ENCODE peak calls at places on chromosomes 12 and 14, in four cellular contexts. One of them, this sample, is unnamed.

GRCh38 chr12:71415336-71416231 is 24.0 kb upstream of the LGR5 start:
- DNase-seq in H1: no peak
- DNase-seq in IMR-90: peak
- DNase-seq in neuronal stem cell: peak
- DNase-seq in this sample: peak

GRCh38 chr12:10366875-10367274 is 23.0 kb downstream of the KLRK1 start:
- DNase-seq in H1: no peak
- DNase-seq in IMR-90: no peak
- DNase-seq in neuronal stem cell: no peak
- DNase-seq in this sample: no peak

GRCh38 chr14:76050797-76051392 is 65.3 kb downstream of the IFT43 start:
- DNase-seq in H1: peak
- DNase-seq in IMR-90: peak
- DNase-seq in neuronal stem cell: peak
- DNase-seq in this sample: no peak

GRCh38 chr14:100762901-100763300 is 36.2 kb downstream of the DLK1 start:
- DNase-seq in H1: no peak
- DNase-seq in IMR-90: no peak
- DNase-seq in neuronal stem cell: no peak
- DNase-seq in this sample: no peak

GRCh38 chr14:21264025-21264801 is 5.0 kb downstream of the HNRNPC start:
- DNase-seq in H1: no peak
- DNase-seq in IMR-90: peak
- DNase-seq in neuronal stem cell: no peak
- DNase-seq in this sample: no peak

GRCh38 chr12:98208846-98209245 is 306.5 kb upstream of the TMPO start:
- DNase-seq in H1: no peak
- DNase-seq in IMR-90: no peak
- DNase-seq in neuronal stem cell: no peak
- DNase-seq in this sample: no peak

GRCh38 chr12:130026608-130027176 is 122.9 kb upstream of the TMEM132D start:
- DNase-seq in H1: peak
- DNase-seq in IMR-90: no peak
- DNase-seq in neuronal stem cell: no peak
- DNase-seq in this sample: peak

GRCh38 chr12:77342275-77342674 is 276.9 kb upstream of the E2F7 start:
- DNase-seq in H1: no peak
- DNase-seq in IMR-90: no peak
- DNase-seq in neuronal stem cell: no peak
- DNase-seq in this sample: no peak

GRCh38 chr12:20339060-20339459 is 29.3 kb upstream of the PDE3A start:
- DNase-seq in H1: no peak
- DNase-seq in IMR-90: no peak
- DNase-seq in neuronal stem cell: no peak
- DNase-seq in this sample: no peak

GRCh38 chr12:22339691-22340090 is 5.2 kb upstream of the ST8SIA1 start:
- DNase-seq in H1: no peak
- DNase-seq in IMR-90: no peak
- DNase-seq in neuronal stem cell: no peak
- DNase-seq in this sample: no peak

GRCh38 chr12:13383379-13383778 is 186.9 kb downstream of the EMP1 start:
- DNase-seq in H1: peak
- DNase-seq in IMR-90: no peak
- DNase-seq in neuronal stem cell: no peak
- DNase-seq in this sample: peak

GRCh38 chr14:89121961-89122675 is 294.9 kb downstream of the FOXN3 start:
- DNase-seq in H1: peak
- DNase-seq in IMR-90: no peak
- DNase-seq in neuronal stem cell: peak
- DNase-seq in this sample: peak

GRCh38 chr12:58161773-58162172 is 220.4 kb downstream of the ATP23 start:
- DNase-seq in H1: no peak
- DNase-seq in IMR-90: no peak
- DNase-seq in neuronal stem cell: no peak
- DNase-seq in this sample: no peak

GRCh38 chr12:40010899-40011774 is 94.7 kb downstream of the SLC2A13 start:
- DNase-seq in H1: no peak
- DNase-seq in IMR-90: peak
- DNase-seq in neuronal stem cell: peak
- DNase-seq in this sample: peak

GRCh38 chr14:99389171-99389826 is 91.4 kb downstream of the SETD3 start:
- DNase-seq in H1: peak
- DNase-seq in IMR-90: peak
- DNase-seq in neuronal stem cell: peak
- DNase-seq in this sample: peak

GRCh38 chr14:79809849-79810612 is 401.3 kb downstream of the DIO2 start:
- DNase-seq in H1: no peak
- DNase-seq in IMR-90: peak
- DNase-seq in neuronal stem cell: peak
- DNase-seq in this sample: no peak

GRCh38 chr14:105529506-105530445 is 3.4 kb downstream of the TMEM121 start:
- DNase-seq in H1: no peak
- DNase-seq in IMR-90: no peak
- DNase-seq in neuronal stem cell: no peak
- DNase-seq in this sample: no peak

GRCh38 chr12:54725233-54725843 is 77.2 kb upstream of the DCD start:
- DNase-seq in H1: no peak
- DNase-seq in IMR-90: no peak
- DNase-seq in neuronal stem cell: no peak
- DNase-seq in this sample: peak

GRCh38 chr12:74286254-74286653 is 251.4 kb upstream of the ATXN7L3B start:
- DNase-seq in H1: no peak
- DNase-seq in IMR-90: no peak
- DNase-seq in neuronal stem cell: no peak
- DNase-seq in this sample: no peak

GRCh38 chr12:19199322-19199721 is 69.8 kb downstream of the PLEKHA5 start:
- DNase-seq in H1: no peak
- DNase-seq in IMR-90: no peak
- DNase-seq in neuronal stem cell: no peak
- DNase-seq in this sample: no peak

GRCh38 chr12:123242083-123242904 is 9.1 kb downstream of the MTRFR start:
- DNase-seq in H1: no peak
- DNase-seq in IMR-90: peak
- DNase-seq in neuronal stem cell: no peak
- DNase-seq in this sample: no peak

GRCh38 chr12:30440826-30441602 is 254.7 kb downstream of the IPO8 start:
- DNase-seq in H1: no peak
- DNase-seq in IMR-90: peak
- DNase-seq in neuronal stem cell: peak
- DNase-seq in this sample: peak

GRCh38 chr14:106788534-106788933 is 1262.2 kb downstream of the TMEM121 start:
- DNase-seq in H1: no peak
- DNase-seq in IMR-90: no peak
- DNase-seq in neuronal stem cell: no peak
- DNase-seq in this sample: no peak

GRCh38 chr14:52185178-52185577 is 82.3 kb upstream of the PTGDR start:
- DNase-seq in H1: no peak
- DNase-seq in IMR-90: no peak
- DNase-seq in neuronal stem cell: no peak
- DNase-seq in this sample: no peak

GRCh38 chr12:60052483-60052882 is 456.7 kb downstream of the SLC16A7 start:
- DNase-seq in H1: no peak
- DNase-seq in IMR-90: peak
- DNase-seq in neuronal stem cell: no peak
- DNase-seq in this sample: no peak

GRCh38 chr12:6204533-6205143 is 4.4 kb downstream of the CD9 start:
- DNase-seq in H1: no peak
- DNase-seq in IMR-90: no peak
- DNase-seq in neuronal stem cell: no peak
- DNase-seq in this sample: no peak

GRCh38 chr12:88247241-88247643 is 105.1 kb downstream of the TMTC3 start:
- DNase-seq in H1: no peak
- DNase-seq in IMR-90: peak
- DNase-seq in neuronal stem cell: no peak
- DNase-seq in this sample: no peak

GRCh38 chr12:121190523-121191031 is 19.4 kb upstream of the P2RX4 start:
- DNase-seq in H1: no peak
- DNase-seq in IMR-90: peak
- DNase-seq in neuronal stem cell: no peak
- DNase-seq in this sample: no peak

GRCh38 chr12:47808574-47809380 is 10.9 kb downstream of the HDAC7 start:
- DNase-seq in H1: no peak
- DNase-seq in IMR-90: peak
- DNase-seq in neuronal stem cell: no peak
- DNase-seq in this sample: no peak

GRCh38 chr12:126163984-126164383 is 1098.7 kb downstream of the AACS start:
- DNase-seq in H1: no peak
- DNase-seq in IMR-90: no peak
- DNase-seq in neuronal stem cell: no peak
- DNase-seq in this sample: no peak

GRCh38 chr14:78530078-78530477 is 359.9 kb downstream of the NRXN3 start:
- DNase-seq in H1: peak
- DNase-seq in IMR-90: no peak
- DNase-seq in neuronal stem cell: peak
- DNase-seq in this sample: peak

GRCh38 chr14:71311061-71311460 is 403.8 kb downstream of the PCNX1 start:
- DNase-seq in H1: no peak
- DNase-seq in IMR-90: no peak
- DNase-seq in neuronal stem cell: no peak
- DNase-seq in this sample: no peak

DNA sequence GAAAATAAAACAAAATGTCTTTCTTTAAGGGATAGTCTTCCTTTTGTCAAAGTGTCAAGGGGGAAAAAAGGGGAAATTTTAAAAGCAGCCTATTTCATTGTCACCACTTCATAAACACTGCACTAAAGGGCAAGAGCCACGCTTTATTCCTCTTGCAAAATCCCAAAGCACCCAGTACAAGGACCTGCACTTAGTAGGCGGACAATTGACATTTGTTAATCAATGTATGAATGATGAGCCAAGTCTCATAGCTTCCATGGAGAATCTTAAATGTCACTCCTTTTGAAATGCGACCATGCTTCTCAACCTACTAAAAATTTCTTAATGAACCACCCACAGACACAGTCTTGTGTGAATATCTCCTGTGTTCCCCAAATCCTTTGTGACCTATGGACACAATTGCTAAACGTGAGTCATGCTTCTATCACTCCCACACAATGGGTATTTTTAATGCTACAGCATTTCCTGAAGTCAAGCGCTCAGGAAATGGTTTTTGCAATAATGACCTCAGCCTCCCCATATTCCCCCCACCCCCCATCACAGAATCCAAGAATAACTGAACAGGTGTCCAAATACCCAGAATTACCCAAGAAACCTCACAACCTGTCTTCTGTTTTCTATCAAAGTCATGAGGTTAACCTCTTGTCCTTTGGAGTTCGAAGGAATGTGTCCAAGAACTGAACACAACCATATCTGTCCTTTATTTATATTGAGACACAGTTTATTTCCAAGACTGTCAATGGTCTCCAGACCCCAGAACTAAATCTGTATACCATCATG is 163.6 kb upstream of the PLEKHG7 start:
- DNase-seq in H1: no peak
- DNase-seq in IMR-90: peak
- DNase-seq in neuronal stem cell: no peak
- DNase-seq in this sample: no peak
- H3K14ac ChIP-seq in H1: no peak
- H3K14ac ChIP-seq in IMR-90: no peak
- H3K14ac ChIP-seq in neuronal stem cell: no peak
- H3K14ac ChIP-seq in this sample: no peak

GRCh38 chr14:50045039-50045711 is 71.2 kb downstream of the VCPKMT start:
- DNase-seq in H1: no peak
- DNase-seq in IMR-90: peak
- DNase-seq in neuronal stem cell: no peak
- DNase-seq in this sample: no peak
- H3K14ac ChIP-seq in H1: no peak
- H3K14ac ChIP-seq in IMR-90: peak
- H3K14ac ChIP-seq in neuronal stem cell: no peak
- H3K14ac ChIP-seq in this sample: no peak

DNA sequence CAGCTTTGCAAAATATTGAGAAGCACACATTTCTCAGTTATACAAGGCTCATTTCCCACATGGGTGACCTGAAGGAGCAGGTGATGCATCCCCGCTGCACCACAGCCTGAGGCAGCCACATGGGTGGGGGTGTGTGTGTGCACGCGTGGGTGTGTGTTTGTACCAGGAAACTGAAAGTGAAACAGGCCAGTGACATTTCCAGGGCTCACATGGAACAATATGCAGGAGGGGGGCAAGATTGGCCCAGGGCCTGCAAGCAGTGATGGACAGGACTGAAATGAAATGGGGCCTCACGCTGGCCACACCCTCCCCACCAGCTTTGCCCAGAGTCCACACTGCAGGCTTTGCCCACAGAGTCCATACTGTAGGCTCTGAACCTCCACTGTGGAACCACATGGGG is 154.2 kb upstream of the PARP11 start:
- DNase-seq in H1: no peak
- DNase-seq in IMR-90: peak
- DNase-seq in neuronal stem cell: no peak
- DNase-seq in this sample: no peak
- H3K14ac ChIP-seq in H1: no peak
- H3K14ac ChIP-seq in IMR-90: no peak
- H3K14ac ChIP-seq in neuronal stem cell: no peak
- H3K14ac ChIP-seq in this sample: no peak

GRCh38 chr12:103840399-103840880 is 594 bp downstream of the NT5DC3 start:
- DNase-seq in H1: no peak
- DNase-seq in IMR-90: peak
- DNase-seq in neuronal stem cell: no peak
- DNase-seq in this sample: no peak
- H3K14ac ChIP-seq in H1: no peak
- H3K14ac ChIP-seq in IMR-90: peak
- H3K14ac ChIP-seq in neuronal stem cell: no peak
- H3K14ac ChIP-seq in this sample: peak

GRCh38 chr12:52213541-52214420 is 19.3 kb upstream of the KRT7 start:
- DNase-seq in H1: peak
- DNase-seq in IMR-90: peak
- DNase-seq in neuronal stem cell: peak
- DNase-seq in this sample: peak
- H3K14ac ChIP-seq in H1: no peak
- H3K14ac ChIP-seq in IMR-90: peak
- H3K14ac ChIP-seq in neuronal stem cell: no peak
- H3K14ac ChIP-seq in this sample: no peak

This sample was measured in H9.